ENCODE peak calls at places on chromosome 3, in seven cellular contexts. W is GM12865, U is Peyer's patch, H is HFF-Myc, B is cardiac fibroblast, J is B cell, E is psoas muscle. S is an unnamed sample.

GRCh38 chr3:129822679-129823078 is 70.8 kb downstream of the TMCC1 start:
- DNase-seq in E (no peak), U (no peak), J (no peak), H (no peak), W (peak; percentile 6), B (peak; percentile 66), S (no peak)

GRCh38 chr3:25313286-25313685 is 114.8 kb upstream of the RARB start:
- DNase-seq in U (no peak), E (no peak), B (no peak), H (no peak), J (no peak), W (no peak), S (no peak)

GRCh38 chr3:1131156-1131555 is 38.3 kb downstream of the CNTN6 start:
- DNase-seq in W (no peak), H (no peak), B (no peak), E (no peak), J (no peak), U (no peak), S (no peak)

GRCh38 chr3:135916310-135916709 is 49.2 kb upstream of the PPP2R3A start:
- DNase-seq in H (no peak), J (no peak), E (no peak), B (no peak), U (no peak), W (no peak), S (no peak)

GRCh38 chr3:51340311-51340829 is 44.7 kb upstream of the MANF start:
- DNase-seq in B (peak; percentile 95), H (peak; percentile 87), J (no peak), E (peak; percentile 23), U (no peak), W (no peak), S (no peak)

GRCh38 chr3:133464573-133464972 is 64.7 kb downstream of the BFSP2 start:
- DNase-seq in J (no peak), B (peak; percentile 64), H (no peak), W (peak; percentile 59), U (no peak), E (no peak), S (no peak)

GRCh38 chr3:50139308-50139707 is 15.8 kb upstream of the SEMA3F start:
- DNase-seq in U (no peak), J (no peak), W (no peak), E (no peak), B (no peak), H (no peak), S (no peak)

GRCh38 chr3:4006288-4006687 is 207.1 kb downstream of the LRRN1 start:
- DNase-seq in U (no peak), J (no peak), W (no peak), E (no peak), B (no peak), H (no peak), S (no peak)

GRCh38 chr3:128011140-128011539 is 41.1 kb upstream of the SEC61A1 start:
- DNase-seq in E (no peak), J (no peak), B (peak; percentile 26), U (no peak), W (peak; percentile 39), H (no peak), S (peak; percentile 31)
- TF ChIP-seq CTCF in E (no peak), J (no peak), B (peak; percentile 43), U (no peak), W (peak; percentile 41), H (peak; percentile 55), S (no peak)

GRCh38 chr3:126081618-126082333 is 2.1 kb downstream of the SLC41A3 start:
- DNase-seq in W (no peak), J (no peak), H (no peak), B (peak; percentile 38), E (peak; percentile 86), U (no peak), S (no peak)
- TF ChIP-seq CTCF in W (peak; percentile 19), J (peak; percentile 68), H (peak; percentile 24), B (peak; percentile 55), E (peak; percentile 63), U (no peak), S (no peak)

GRCh38 chr3:10164546-10165393 is at the start of gene IRAK2:
- DNase-seq in H (no peak), J (peak; percentile 53), E (peak; percentile 76), B (peak; percentile 70), W (peak; percentile 72), U (peak; percentile 76), S (peak; percentile 90)
- TF ChIP-seq CTCF in H (peak; percentile 42), J (peak; percentile 98), E (peak; percentile 96), B (peak; percentile 51), W (peak; percentile 91), U (peak; percentile 91), S (peak; percentile 76)

GRCh38 chr3:170589113-170589512 is 3.2 kb upstream of the SLC7A14 start:
- DNase-seq in J (no peak), H (no peak), W (no peak), E (no peak), B (no peak), U (no peak), S (no peak)

GRCh38 chr3:170585008-170585936 is 603 bp downstream of the SLC7A14 start:
- DNase-seq in H (no peak), E (no peak), U (no peak), J (no peak), W (no peak), B (no peak), S (peak; percentile 28)

GRCh38 chr3:170579646-170580045 is 6.2 kb downstream of the SLC7A14 start:
- DNase-seq in E (no peak), W (no peak), H (no peak), U (no peak), B (no peak), J (no peak), S (no peak)

GRCh38 chr3:170585937-170586310 is at the start of gene SLC7A14:
- DNase-seq in B (peak; percentile 5), H (no peak), W (no peak), U (no peak), J (no peak), E (no peak), S (no peak)

GRCh38 chr3:170584585-170585007 is 1.3 kb downstream of the SLC7A14 start:
- DNase-seq in J (no peak), U (no peak), E (peak; percentile 68), W (peak; percentile 43), B (peak; percentile 68), H (no peak), S (peak; percentile 67)
- TF ChIP-seq CTCF in J (no peak), U (no peak), E (no peak), W (no peak), B (no peak), H (no peak), S (no peak)

GRCh38 chr3:46849686-46850467 is 13.4 kb downstream of the MYL3 start:
- DNase-seq in U (peak; percentile 10), B (no peak), J (no peak), W (no peak), H (no peak), E (no peak), S (no peak)

GRCh38 chr3:46846624-46847542 is 16.4 kb downstream of the MYL3 start:
- DNase-seq in J (no peak), E (no peak), U (peak; percentile 15), H (no peak), W (no peak), B (no peak), S (no peak)

GRCh38 chr3:46847744-46848143 is 15.5 kb downstream of the MYL3 start:
- DNase-seq in W (no peak), H (no peak), E (no peak), U (peak; percentile 4), B (no peak), J (no peak), S (no peak)

GRCh38 chr3:46849098-46849631 is 14.1 kb downstream of the MYL3 start:
- DNase-seq in E (no peak), B (no peak), W (no peak), J (no peak), U (peak; percentile 5), H (no peak), S (no peak)

DNA sequence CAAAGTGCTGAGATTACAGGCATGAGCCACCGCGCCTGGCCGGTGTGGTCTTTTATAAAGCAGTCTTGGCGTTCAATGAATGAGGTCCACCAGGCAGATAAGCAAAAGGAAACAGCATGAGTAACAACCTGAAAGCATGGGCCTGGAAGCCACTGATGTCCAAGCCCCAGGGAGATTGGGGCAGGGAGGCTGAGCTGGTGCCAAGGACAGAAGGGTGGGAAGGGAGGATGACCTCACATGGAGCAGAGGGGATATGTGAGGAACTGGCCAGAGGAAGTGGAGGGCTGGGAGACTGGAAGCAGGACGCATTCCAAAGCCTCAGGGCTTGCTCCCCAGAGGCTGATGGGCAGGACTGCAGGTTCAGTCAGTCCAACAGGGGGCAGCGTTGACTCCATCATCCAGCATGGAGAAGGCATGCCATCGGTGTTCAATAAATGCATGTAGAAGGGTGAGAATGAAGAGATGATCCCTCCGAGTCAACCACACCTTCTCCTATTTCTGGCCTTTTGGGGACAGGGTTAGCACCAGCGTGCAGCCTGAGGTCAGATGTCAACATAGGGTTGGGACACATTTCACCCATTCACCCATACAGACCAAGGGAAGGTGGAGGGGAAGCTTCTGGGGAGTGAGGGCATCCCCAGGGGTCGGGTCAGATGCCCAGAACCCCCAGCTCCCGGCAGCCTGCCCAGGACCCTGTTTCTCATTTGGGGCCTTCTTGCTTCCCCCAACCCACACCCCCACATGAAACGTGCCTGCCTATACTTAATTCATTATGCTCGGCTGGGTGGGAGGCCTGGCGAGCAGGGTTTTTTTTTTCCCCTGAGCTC is 14.8 kb downstream of the MYL3 start:
- DNase-seq in H (no peak), B (peak; percentile 96), J (no peak), U (peak; percentile 15), E (peak; percentile 47), W (peak; percentile 36), S (no peak)
- TF ChIP-seq CTCF in H (peak; percentile 65), B (peak; percentile 69), J (peak; percentile 39), U (no peak), E (peak; percentile 38), W (peak; percentile 61), S (peak; percentile 16)

DNA sequence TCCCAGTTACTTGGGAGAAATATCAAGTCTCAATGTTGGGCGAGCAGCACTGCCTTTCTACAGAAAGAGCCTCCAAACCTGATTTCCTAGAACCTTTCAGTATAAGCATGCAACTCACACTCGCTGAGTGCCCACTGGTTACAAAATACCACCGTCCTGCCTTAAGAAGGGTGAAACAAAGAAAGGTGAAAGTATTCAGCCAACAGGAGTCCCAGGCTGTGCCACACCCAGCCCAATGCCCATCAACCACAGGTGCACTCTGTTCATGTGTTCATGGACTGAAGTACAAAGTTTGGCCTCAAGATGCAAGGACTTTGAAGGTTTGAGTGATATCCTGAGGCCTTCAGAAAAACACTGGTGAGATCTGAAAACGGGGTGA is 34.0 kb downstream of the IL17RD start:
- DNase-seq in E (no peak), B (no peak), W (no peak), U (no peak), H (no peak), J (no peak), S (no peak)
- TF ChIP-seq CTCF in E (no peak), B (no peak), W (no peak), U (no peak), H (no peak), J (no peak), S (no peak)

GRCh38 chr3:121989943-121990342 is 32.1 kb downstream of the ILDR1 start:
- DNase-seq in H (no peak), U (no peak), J (no peak), W (no peak), E (no peak), B (peak; percentile 39), S (no peak)
- TF ChIP-seq CTCF in H (no peak), U (no peak), J (no peak), W (no peak), E (no peak), B (no peak), S (no peak)

S was measured in GM20000.